ENCODE peak calls at places on chromosomes 5 and 9, in five cellular contexts. One of them, this sample, is unnamed.
A peak's percentile ranks its signal among the peaks of the same experiment; 100 is the strongest.

GRCh38 chr5:32410630-32411029 is 33.9 kb downstream of the ZFR start:
- DNase-seq in ascending aorta: no peak
- DNase-seq in psoas muscle: no peak
- DNase-seq in GM23248: no peak
- DNase-seq in naive thymus-derived CD4-positive, alpha-beta T cell: no peak
- DNase-seq in this sample: no peak

GRCh38 chr9:30967484-30967883 is 1417.0 kb upstream of the ACO1 start:
- DNase-seq in ascending aorta: no peak
- DNase-seq in psoas muscle: no peak
- DNase-seq in GM23248: no peak
- DNase-seq in naive thymus-derived CD4-positive, alpha-beta T cell: no peak
- DNase-seq in this sample: no peak

GRCh38 chr9:134267305-134268265 is 58.7 kb upstream of the RXRA start:
- DNase-seq in ascending aorta: no peak
- DNase-seq in psoas muscle: no peak
- DNase-seq in GM23248: no peak
- DNase-seq in naive thymus-derived CD4-positive, alpha-beta T cell: no peak
- DNase-seq in this sample: no peak

GRCh38 chr9:27933210-27934062 is 360.2 kb upstream of the C9orf72 start:
- DNase-seq in ascending aorta: no peak
- DNase-seq in psoas muscle: no peak
- DNase-seq in GM23248: no peak
- DNase-seq in naive thymus-derived CD4-positive, alpha-beta T cell: no peak
- DNase-seq in this sample: no peak

GRCh38 chr5:120368923-120369715 is 95.0 kb upstream of the PRR16 start:
- DNase-seq in ascending aorta: no peak
- DNase-seq in psoas muscle: no peak
- DNase-seq in GM23248: no peak
- DNase-seq in naive thymus-derived CD4-positive, alpha-beta T cell: no peak
- DNase-seq in this sample: no peak

GRCh38 chr5:52604151-52604550 is 183.6 kb upstream of the ITGA1 start:
- DNase-seq in ascending aorta: no peak
- DNase-seq in psoas muscle: no peak
- DNase-seq in GM23248: no peak
- DNase-seq in naive thymus-derived CD4-positive, alpha-beta T cell: no peak
- DNase-seq in this sample: no peak

GRCh38 chr5:178326054-178326715 is 93.6 kb upstream of the PHYKPL start:
- DNase-seq in ascending aorta: no peak
- DNase-seq in psoas muscle: peak; percentile 23
- DNase-seq in GM23248: no peak
- DNase-seq in naive thymus-derived CD4-positive, alpha-beta T cell: no peak
- DNase-seq in this sample: no peak

GRCh38 chr5:98307811-98308210 is 465.7 kb upstream of the RGMB start:
- DNase-seq in ascending aorta: no peak
- DNase-seq in psoas muscle: no peak
- DNase-seq in GM23248: peak; percentile 87
- DNase-seq in naive thymus-derived CD4-positive, alpha-beta T cell: no peak
- DNase-seq in this sample: no peak

GRCh38 chr9:112174965-112175795 is at the start of gene SUSD1:
- DNase-seq in ascending aorta: peak; percentile 70
- DNase-seq in psoas muscle: peak; percentile 67
- DNase-seq in GM23248: peak; percentile 49
- DNase-seq in naive thymus-derived CD4-positive, alpha-beta T cell: peak; percentile 33
- DNase-seq in this sample: peak; percentile 48

GRCh38 chr9:113621309-113621791 is 157.8 kb downstream of the RGS3 start:
- DNase-seq in ascending aorta: peak; percentile 97
- DNase-seq in psoas muscle: peak; percentile 88
- DNase-seq in GM23248: peak; percentile 97
- DNase-seq in naive thymus-derived CD4-positive, alpha-beta T cell: no peak
- DNase-seq in this sample: no peak
- H3K4me3 ChIP-seq in ascending aorta: peak overlapping the region; percentile 18
- H3K4me3 ChIP-seq in psoas muscle: no peak overlapping the region
- H3K4me3 ChIP-seq in GM23248: peak overlapping the region; percentile 30
- H3K4me3 ChIP-seq in naive thymus-derived CD4-positive, alpha-beta T cell: no peak overlapping the region
- H3K4me3 ChIP-seq in this sample: no peak overlapping the region

GRCh38 chr5:64506567-64507321 is 929 bp downstream of the RGS7BP start:
- DNase-seq in ascending aorta: no peak
- DNase-seq in psoas muscle: no peak
- DNase-seq in GM23248: no peak
- DNase-seq in naive thymus-derived CD4-positive, alpha-beta T cell: no peak
- DNase-seq in this sample: no peak
- H3K27me3 ChIP-seq in ascending aorta: no peaks in the 10 kb centered on the region
- H3K27me3 ChIP-seq in psoas muscle: no peaks in the 10 kb centered on the region
- H3K27me3 ChIP-seq in GM23248: peaks cover 61% of the 10 kb centered on the region
- H3K27me3 ChIP-seq in naive thymus-derived CD4-positive, alpha-beta T cell: no peaks in the 10 kb centered on the region
- H3K27me3 ChIP-seq in this sample: no peaks in the 10 kb centered on the region

DNA sequence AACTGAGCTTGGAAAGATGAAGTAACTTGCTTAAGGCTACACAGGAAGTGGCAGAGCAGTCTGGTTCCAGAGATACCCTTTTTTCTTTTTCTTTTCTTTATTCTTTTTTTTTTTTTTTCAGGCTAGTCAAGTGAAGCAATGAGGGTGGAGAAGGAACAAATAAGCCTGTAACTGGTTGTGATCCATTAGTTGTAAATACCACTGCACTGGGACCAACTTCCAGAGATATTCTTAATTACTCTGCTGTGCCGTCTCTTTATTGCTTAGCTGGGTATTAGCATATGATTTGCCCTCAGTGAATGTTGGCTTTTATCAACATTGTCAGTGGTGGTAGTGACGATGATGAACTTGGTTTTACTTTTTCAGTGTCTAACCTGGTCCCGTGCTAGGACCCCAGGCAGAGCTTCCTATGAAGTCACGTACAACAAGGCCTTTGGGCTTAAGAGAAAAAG is 26.7 kb downstream of the LNPEP start:
- DNase-seq in ascending aorta: no peak
- DNase-seq in psoas muscle: no peak
- DNase-seq in GM23248: no peak
- DNase-seq in naive thymus-derived CD4-positive, alpha-beta T cell: peak; percentile 55
- DNase-seq in this sample: no peak
- H3K27ac ChIP-seq in ascending aorta: no peak overlapping the region
- H3K27ac ChIP-seq in psoas muscle: peak overlapping the region; percentile 81
- H3K27ac ChIP-seq in GM23248: peak overlapping the region; percentile 74
- H3K27ac ChIP-seq in naive thymus-derived CD4-positive, alpha-beta T cell: peak overlapping the region; percentile 71
- H3K27ac ChIP-seq in this sample: peak overlapping the region; percentile 45

GRCh38 chr9:108444400-108445358 is 411.1 kb downstream of the ACTL7B start:
- DNase-seq in ascending aorta: peak; percentile 75
- DNase-seq in psoas muscle: no peak
- DNase-seq in GM23248: peak; percentile 97
- DNase-seq in naive thymus-derived CD4-positive, alpha-beta T cell: no peak
- DNase-seq in this sample: no peak
- H3K4me3 ChIP-seq in ascending aorta: peak overlapping the region; percentile 16
- H3K4me3 ChIP-seq in psoas muscle: no peak overlapping the region
- H3K4me3 ChIP-seq in GM23248: peak overlapping the region; percentile 63
- H3K4me3 ChIP-seq in naive thymus-derived CD4-positive, alpha-beta T cell: no peak overlapping the region
- H3K4me3 ChIP-seq in this sample: no peak overlapping the region

DNA sequence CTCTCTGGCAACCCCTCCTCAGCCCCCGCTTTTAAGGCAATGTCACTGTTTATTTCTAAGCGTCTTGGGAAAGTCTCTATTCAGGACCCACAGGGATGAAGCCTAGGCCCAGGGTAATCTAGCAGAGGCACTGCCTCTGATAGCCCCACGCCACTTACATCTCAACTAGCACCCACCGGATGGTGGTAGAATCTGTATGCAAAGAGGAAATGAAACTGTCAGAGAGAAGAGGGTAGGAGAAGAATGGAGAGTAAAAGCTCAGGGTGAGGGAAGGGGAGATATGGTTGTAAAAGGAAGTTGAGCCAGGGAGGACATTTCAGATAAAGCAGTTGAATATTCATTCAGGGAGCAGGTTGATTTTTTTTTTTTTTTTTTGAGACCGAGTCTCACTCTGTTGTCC is 3.0 kb downstream of the FRRS1L start:
- DNase-seq in ascending aorta: no peak
- DNase-seq in psoas muscle: no peak
- DNase-seq in GM23248: no peak
- DNase-seq in naive thymus-derived CD4-positive, alpha-beta T cell: no peak
- DNase-seq in this sample: no peak
- H3K27me3 ChIP-seq in ascending aorta: no peaks in the 10 kb centered on the region
- H3K27me3 ChIP-seq in psoas muscle: peaks cover 9% of the 10 kb centered on the region
- H3K27me3 ChIP-seq in GM23248: peaks cover 54% of the 10 kb centered on the region
- H3K27me3 ChIP-seq in naive thymus-derived CD4-positive, alpha-beta T cell: no peaks in the 10 kb centered on the region
- H3K27me3 ChIP-seq in this sample: peaks cover 7% of the 10 kb centered on the region

GRCh38 chr5:132073231-132074013 is at the start of gene CSF2:
- DNase-seq in ascending aorta: no peak
- DNase-seq in psoas muscle: peak; percentile 28
- DNase-seq in GM23248: peak; percentile 36
- DNase-seq in naive thymus-derived CD4-positive, alpha-beta T cell: no peak
- DNase-seq in this sample: no peak
- H3K27ac ChIP-seq in ascending aorta: no peak within 1 kb of the TSS
- H3K27ac ChIP-seq in psoas muscle: no peak within 1 kb of the TSS
- H3K27ac ChIP-seq in GM23248: no peak within 1 kb of the TSS
- H3K27ac ChIP-seq in naive thymus-derived CD4-positive, alpha-beta T cell: no peak within 1 kb of the TSS
- H3K27ac ChIP-seq in this sample: no peak within 1 kb of the TSS

This sample was measured in CD4-positive, alpha-beta memory T cell.